ENCODE peak calls at places on chromosomes 12 and 14, in four cellular contexts. J is pancreas, Q is kidney, B is body of pancreas. W is an unnamed sample.
A peak's percentile ranks its signal among the peaks of the same experiment; 100 is the strongest.

GRCh38 chr14:75928587-75929230 is 53.1 kb downstream of the TGFB3 start:
- DNase-seq in B (no peak), J (no peak), Q (no peak), W (no peak)

GRCh38 chr12:5708371-5708770 is 236.7 kb downstream of the ANO2 start:
- DNase-seq in B (no peak), Q (no peak), J (no peak), W (no peak)

GRCh38 chr14:39107624-39108023 is 4.6 kb upstream of the SEC23A start:
- DNase-seq in Q (no peak), J (no peak), B (no peak), W (no peak)

GRCh38 chr12:67433393-67434175 is 164.4 kb downstream of the CAND1 start:
- DNase-seq in B (no peak), Q (no peak), J (no peak), W (no peak)

GRCh38 chr14:81401420-81402122 is 1.4 kb upstream of the STON2 start:
- DNase-seq in Q (no peak), J (no peak), B (no peak), W (no peak)

GRCh38 chr14:50823051-50823762 is 7.8 kb downstream of the NIN start:
- DNase-seq in J (no peak), B (no peak), Q (no peak), W (no peak)

GRCh38 chr12:25769076-25769945 is 189.2 kb upstream of the RASSF8 start:
- DNase-seq in Q (no peak), B (no peak), J (no peak), W (peak; percentile 56)

GRCh38 chr14:32808574-32809098 is 130.0 kb upstream of the NPAS3 start:
- DNase-seq in Q (no peak), J (no peak), B (peak; percentile 32), W (no peak)

GRCh38 chr14:64856528-64857445 is 22.9 kb downstream of the SPTB start:
- DNase-seq in Q (no peak), J (no peak), B (no peak), W (no peak)

GRCh38 chr14:104331871-104332605 is 193.7 kb downstream of the KIF26A start:
- DNase-seq in B (no peak), Q (no peak), J (peak; percentile 35), W (no peak)
- TF ChIP-seq CTCF in B (no peak), Q (no peak), J (no peak), W (no peak)

GRCh38 chr12:73221398-73221797 is 949.2 kb downstream of the TRHDE start:
- DNase-seq in Q (no peak), B (no peak), J (no peak), W (no peak)

GRCh38 chr12:73225941-73226340 is 953.8 kb downstream of the TRHDE start:
- DNase-seq in J (no peak), Q (no peak), B (no peak), W (no peak)

GRCh38 chr12:73226585-73226984 is 954.4 kb downstream of the TRHDE start:
- DNase-seq in J (no peak), B (no peak), Q (no peak), W (no peak)

GRCh38 chr12:73221836-73222235 is 949.7 kb downstream of the TRHDE start:
- DNase-seq in Q (no peak), B (no peak), J (no peak), W (no peak)

DNA sequence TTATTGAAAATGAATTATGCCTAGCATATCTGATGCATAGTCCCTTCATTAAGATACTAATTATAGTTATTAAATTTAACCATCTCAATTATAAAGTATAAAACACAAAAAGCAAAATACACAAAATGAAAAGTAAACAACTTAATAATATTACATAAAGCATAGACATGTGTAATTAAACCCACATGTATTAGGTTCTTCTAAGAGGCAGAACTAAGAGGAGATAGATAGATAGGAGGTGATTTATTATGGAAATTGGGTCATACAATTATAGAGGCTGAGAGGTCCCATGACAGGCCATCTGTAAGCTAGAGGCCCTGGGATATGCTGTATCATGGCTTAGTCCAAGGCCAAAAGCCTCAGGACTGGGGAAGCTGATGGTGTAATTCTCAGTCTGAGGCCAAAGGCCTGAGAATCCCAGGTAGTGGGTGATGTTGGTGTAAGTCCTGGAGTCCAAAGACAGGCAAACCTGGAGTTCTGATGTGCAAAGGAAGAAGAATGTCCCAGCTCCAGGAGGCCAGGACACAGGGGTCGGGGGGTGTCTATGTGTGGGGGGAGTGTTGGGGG is 953.3 kb downstream of the TRHDE start:
- DNase-seq in Q (no peak), J (no peak), B (no peak), W (no peak)
- H3K9me3 ChIP-seq in Q (no peaks in the 10 kb centered on the region), J (no peaks in the 10 kb centered on the region), B (no peaks in the 10 kb centered on the region), W (no peaks in the 10 kb centered on the region)

DNA sequence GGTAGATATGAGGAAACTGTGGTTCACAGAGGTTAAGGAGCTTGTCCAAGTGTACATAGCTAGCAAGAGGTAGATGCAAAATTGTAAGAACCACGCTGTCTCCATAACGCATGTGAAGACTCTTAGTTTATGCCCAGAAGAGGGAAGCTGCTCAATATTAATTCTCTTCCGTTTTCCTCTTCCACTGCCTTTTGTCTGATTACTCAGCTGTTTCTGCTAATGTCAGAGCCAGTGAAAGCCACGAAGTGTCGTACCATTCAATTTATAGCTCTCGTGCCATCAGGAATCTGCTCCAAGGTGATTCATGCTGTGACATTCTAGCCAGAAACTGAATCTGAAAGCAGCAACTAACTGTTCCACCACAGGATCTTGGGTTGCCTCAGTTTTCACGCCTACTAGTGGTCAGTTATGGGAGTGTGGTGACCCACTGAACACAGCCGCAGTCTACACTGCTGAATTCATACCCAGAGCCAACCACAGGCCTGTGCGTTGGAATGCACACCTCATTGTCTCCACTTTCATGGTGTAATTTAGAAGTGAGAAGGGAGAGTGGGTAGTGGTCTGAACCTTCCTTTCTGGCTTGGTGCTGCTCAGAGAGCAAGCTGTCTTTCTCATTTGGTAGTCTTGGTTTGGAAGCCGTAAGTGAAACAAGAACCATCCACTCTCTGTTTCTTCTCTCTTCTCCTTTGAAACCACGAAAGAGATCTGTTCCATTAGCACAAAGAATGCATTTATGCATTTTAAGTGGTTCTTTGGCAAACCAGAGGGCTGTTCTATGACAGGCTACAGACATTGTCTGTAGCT is 74.2 kb upstream of the NAP1L1 start:
- DNase-seq in B (peak; percentile 48), J (no peak), Q (no peak), W (peak; percentile 76)
- H3K4me3 ChIP-seq in B (no peak overlapping the region), J (no peak overlapping the region), Q (peak overlapping the region; percentile 26), W (peak overlapping the region; percentile 51)

GRCh38 chr12:57229041-57229633 is 374 bp upstream of the SHMT2 start:
- DNase-seq in J (no peak), Q (no peak), B (no peak), W (no peak)
- TF ChIP-seq CTCF in J (no peak), Q (no peak), B (no peak), W (peak; percentile 40)